ENCODE peak calls at places on chromosome 11, in seven cellular contexts. P is pons; X is AG04450; S is stimulated activated CD8-positive, alpha-beta memory T cell treated with anti-CD3 and anti-CD28 coated beads, Interleukin-7, amount 100 ng/mL, for 1 hour; O is prostate gland; M is GM13977; D is A172. G is an unnamed sample.

GRCh38 chr11:18731949-18732821 is 6.2 kb upstream of the IGSF22 start:
- DNase-seq in P (peak; percentile 42), X (no peak), S (peak; percentile 51), O (peak; percentile 41), M (peak; percentile 84), D (peak; percentile 29), G (peak; percentile 63)

GRCh38 chr11:2665747-2666710 is 33.8 kb downstream of the KCNQ1OT1 start:
- DNase-seq in P (no peak), X (no peak), S (no peak), O (peak; percentile 2), M (no peak), D (no peak), G (no peak)

GRCh38 chr11:1335811-1336761 is 26.7 kb upstream of the TOLLIP start:
- DNase-seq in P (peak; percentile 56), X (peak; percentile 36), S (peak; percentile 19), O (peak; percentile 43), M (peak; percentile 57), D (peak; percentile 72), G (no peak)

GRCh38 chr11:119320593-119321524 is 3.9 kb upstream of the MCAM start:
- DNase-seq in P (no peak), X (no peak), S (no peak), O (no peak), M (peak; percentile 91), D (no peak), G (peak; percentile 60)

GRCh38 chr11:15123849-15124248 is 9.1 kb downstream of the INSC start:
- DNase-seq in P (no peak), X (peak; percentile 37), S (no peak), O (no peak), M (no peak), D (peak; percentile 15), G (no peak)

GRCh38 chr11:31761636-31762035 is 49.5 kb downstream of the PAX6 start:
- DNase-seq in P (no peak), X (no peak), S (no peak), O (no peak), M (no peak), D (no peak), G (peak; percentile 98)

GRCh38 chr11:104926771-104927470 is 28.7 kb upstream of the CASP12 start:
- DNase-seq in P (no peak), X (no peak), S (no peak), O (no peak), M (no peak), D (no peak), G (no peak)

GRCh38 chr11:76577199-76577920 is 93.2 kb downstream of the LRRC32 start:
- DNase-seq in P (no peak), X (peak; percentile 21), S (no peak), O (no peak), M (no peak), D (peak; percentile 97), G (no peak)

GRCh38 chr11:126026579-126026978 is 36.1 kb downstream of the CDON start:
- DNase-seq in P (no peak), X (no peak), S (no peak), O (no peak), M (no peak), D (no peak), G (no peak)

GRCh38 chr11:125358254-125358840 is 137.7 kb downstream of the FEZ1 start:
- DNase-seq in P (no peak), X (no peak), S (no peak), O (no peak), M (no peak), D (peak; percentile 18), G (no peak)